ENCODE peak calls at places on chromosomes 7 and 10, in ten cellular contexts. One of them, this sample, is unnamed.

GRCh38 chr10:106555599-106555998 is 608.9 kb downstream of the SORCS1 start:
- DNase-seq in spleen: no peak
- DNase-seq in C1 segment of cervical spinal cord: no peak
- DNase-seq in endothelial cell: no peak
- DNase-seq in activated effector memory CD4-positive, alpha-beta T cell treated with Interleukin-2 at 50 U/mL for 16 hours: no peak
- DNase-seq in progenitor cell of endocrine pancreas: no peak
- DNase-seq in mucosa of gallbladder: no peak
- DNase-seq in brain microvascular endothelial cell: no peak
- DNase-seq in aorta: no peak
- DNase-seq in hepatocyte: no peak
- DNase-seq in this sample: no peak

GRCh38 chr7:153413540-153414287 is 638.5 kb upstream of the DPP6 start:
- DNase-seq in spleen: no peak
- DNase-seq in C1 segment of cervical spinal cord: no peak
- DNase-seq in endothelial cell: no peak
- DNase-seq in activated effector memory CD4-positive, alpha-beta T cell treated with Interleukin-2 at 50 U/mL for 16 hours: no peak
- DNase-seq in progenitor cell of endocrine pancreas: no peak
- DNase-seq in mucosa of gallbladder: no peak
- DNase-seq in brain microvascular endothelial cell: no peak
- DNase-seq in aorta: no peak
- DNase-seq in hepatocyte: no peak
- DNase-seq in this sample: no peak

GRCh38 chr7:155764432-155764798 is 47.8 kb downstream of the SHH start:
- DNase-seq in spleen: no peak
- DNase-seq in C1 segment of cervical spinal cord: no peak
- DNase-seq in endothelial cell: no peak
- DNase-seq in activated effector memory CD4-positive, alpha-beta T cell treated with Interleukin-2 at 50 U/mL for 16 hours: no peak
- DNase-seq in progenitor cell of endocrine pancreas: no peak
- DNase-seq in mucosa of gallbladder: no peak
- DNase-seq in brain microvascular endothelial cell: no peak
- DNase-seq in aorta: no peak
- DNase-seq in hepatocyte: no peak
- DNase-seq in this sample: no peak

GRCh38 chr7:126589068-126589684 is 663.6 kb downstream of the GRM8 start:
- DNase-seq in spleen: no peak
- DNase-seq in C1 segment of cervical spinal cord: no peak
- DNase-seq in endothelial cell: no peak
- DNase-seq in activated effector memory CD4-positive, alpha-beta T cell treated with Interleukin-2 at 50 U/mL for 16 hours: no peak
- DNase-seq in progenitor cell of endocrine pancreas: no peak
- DNase-seq in mucosa of gallbladder: no peak
- DNase-seq in brain microvascular endothelial cell: no peak
- DNase-seq in aorta: no peak
- DNase-seq in hepatocyte: no peak
- DNase-seq in this sample: no peak

GRCh38 chr7:104891949-104892348 is 122.1 kb upstream of the KMT2E start:
- DNase-seq in spleen: no peak
- DNase-seq in C1 segment of cervical spinal cord: no peak
- DNase-seq in endothelial cell: no peak
- DNase-seq in activated effector memory CD4-positive, alpha-beta T cell treated with Interleukin-2 at 50 U/mL for 16 hours: no peak
- DNase-seq in progenitor cell of endocrine pancreas: no peak
- DNase-seq in mucosa of gallbladder: no peak
- DNase-seq in brain microvascular endothelial cell: no peak
- DNase-seq in aorta: no peak
- DNase-seq in hepatocyte: no peak
- DNase-seq in this sample: no peak

GRCh38 chr10:117131390-117132327 is 6.4 kb downstream of the VAX1 start:
- DNase-seq in spleen: no peak
- DNase-seq in C1 segment of cervical spinal cord: no peak
- DNase-seq in endothelial cell: peak; percentile 22
- DNase-seq in activated effector memory CD4-positive, alpha-beta T cell treated with Interleukin-2 at 50 U/mL for 16 hours: no peak
- DNase-seq in progenitor cell of endocrine pancreas: no peak
- DNase-seq in mucosa of gallbladder: no peak
- DNase-seq in brain microvascular endothelial cell: no peak
- DNase-seq in aorta: no peak
- DNase-seq in hepatocyte: peak; percentile 69
- DNase-seq in this sample: no peak

GRCh38 chr7:98217623-98218582 is 6.7 kb downstream of the BHLHA15 start:
- DNase-seq in spleen: peak; percentile 78
- DNase-seq in C1 segment of cervical spinal cord: no peak
- DNase-seq in endothelial cell: peak; percentile 34
- DNase-seq in activated effector memory CD4-positive, alpha-beta T cell treated with Interleukin-2 at 50 U/mL for 16 hours: no peak
- DNase-seq in progenitor cell of endocrine pancreas: no peak
- DNase-seq in mucosa of gallbladder: no peak
- DNase-seq in brain microvascular endothelial cell: no peak
- DNase-seq in aorta: peak; percentile 62
- DNase-seq in hepatocyte: no peak
- DNase-seq in this sample: no peak

GRCh38 chr7:7979556-7979955 is 11.0 kb downstream of the GLCCI1 start:
- DNase-seq in spleen: no peak
- DNase-seq in C1 segment of cervical spinal cord: no peak
- DNase-seq in endothelial cell: no peak
- DNase-seq in activated effector memory CD4-positive, alpha-beta T cell treated with Interleukin-2 at 50 U/mL for 16 hours: no peak
- DNase-seq in progenitor cell of endocrine pancreas: no peak
- DNase-seq in mucosa of gallbladder: no peak
- DNase-seq in brain microvascular endothelial cell: no peak
- DNase-seq in aorta: no peak
- DNase-seq in hepatocyte: no peak
- DNase-seq in this sample: no peak

GRCh38 chr10:104337985-104338735 is at the start of gene ITPRIP:
- DNase-seq in spleen: peak; percentile 93
- DNase-seq in C1 segment of cervical spinal cord: no peak
- DNase-seq in endothelial cell: peak; percentile 68
- DNase-seq in activated effector memory CD4-positive, alpha-beta T cell treated with Interleukin-2 at 50 U/mL for 16 hours: peak; percentile 68
- DNase-seq in progenitor cell of endocrine pancreas: peak; percentile 43
- DNase-seq in mucosa of gallbladder: peak; percentile 69
- DNase-seq in brain microvascular endothelial cell: peak; percentile 79
- DNase-seq in aorta: peak; percentile 91
- DNase-seq in hepatocyte: peak; percentile 81
- DNase-seq in this sample: peak; percentile 60

GRCh38 chr10:87658383-87658795 is 1.3 kb upstream of the PAPSS2 start:
- DNase-seq in spleen: no peak
- DNase-seq in C1 segment of cervical spinal cord: no peak
- DNase-seq in endothelial cell: no peak
- DNase-seq in activated effector memory CD4-positive, alpha-beta T cell treated with Interleukin-2 at 50 U/mL for 16 hours: no peak
- DNase-seq in progenitor cell of endocrine pancreas: no peak
- DNase-seq in mucosa of gallbladder: no peak
- DNase-seq in brain microvascular endothelial cell: no peak
- DNase-seq in aorta: no peak
- DNase-seq in hepatocyte: no peak
- DNase-seq in this sample: no peak

GRCh38 chr7:130891254-130892094 is 157.5 kb upstream of the KLF14 start:
- DNase-seq in spleen: no peak
- DNase-seq in C1 segment of cervical spinal cord: no peak
- DNase-seq in endothelial cell: no peak
- DNase-seq in activated effector memory CD4-positive, alpha-beta T cell treated with Interleukin-2 at 50 U/mL for 16 hours: no peak
- DNase-seq in progenitor cell of endocrine pancreas: no peak
- DNase-seq in mucosa of gallbladder: no peak
- DNase-seq in brain microvascular endothelial cell: peak; percentile 95
- DNase-seq in aorta: peak; percentile 80
- DNase-seq in hepatocyte: no peak
- DNase-seq in this sample: no peak

GRCh38 chr10:5658871-5659618 is 7.3 kb downstream of the ASB13 start:
- DNase-seq in spleen: peak; percentile 36
- DNase-seq in C1 segment of cervical spinal cord: no peak
- DNase-seq in endothelial cell: no peak
- DNase-seq in activated effector memory CD4-positive, alpha-beta T cell treated with Interleukin-2 at 50 U/mL for 16 hours: no peak
- DNase-seq in progenitor cell of endocrine pancreas: no peak
- DNase-seq in mucosa of gallbladder: no peak
- DNase-seq in brain microvascular endothelial cell: no peak
- DNase-seq in aorta: no peak
- DNase-seq in hepatocyte: peak; percentile 24
- DNase-seq in this sample: no peak

GRCh38 chr10:102342958-102343357 is 52.5 kb upstream of the NFKB2 start:
- DNase-seq in spleen: no peak
- DNase-seq in C1 segment of cervical spinal cord: no peak
- DNase-seq in endothelial cell: no peak
- DNase-seq in activated effector memory CD4-positive, alpha-beta T cell treated with Interleukin-2 at 50 U/mL for 16 hours: no peak
- DNase-seq in progenitor cell of endocrine pancreas: no peak
- DNase-seq in mucosa of gallbladder: no peak
- DNase-seq in brain microvascular endothelial cell: peak; percentile 81
- DNase-seq in aorta: no peak
- DNase-seq in hepatocyte: no peak
- DNase-seq in this sample: peak; percentile 53

This sample was measured in H54.